ENCODE peak calls at places on chromosomes 11 and 22, in six cellular contexts. One of them, this sample, is unnamed.

GRCh38 chr11:40271361-40271760 is 1188.1 kb downstream of the LRRC4C start:
- DNase-seq in PC-9: no peak
- DNase-seq in heart left ventricle: no peak
- DNase-seq in colonic mucosa: no peak
- DNase-seq in neural crest cell: no peak
- DNase-seq in RWPE1: no peak
- DNase-seq in this sample: no peak

GRCh38 chr11:100682247-100682969 is 4.7 kb upstream of the ARHGAP42 start:
- DNase-seq in colonic mucosa: no peak
- DNase-seq in neural crest cell: no peak
- DNase-seq in RWPE1: peak; percentile 18
- DNase-seq in PC-9: no peak
- DNase-seq in heart left ventricle: no peak
- DNase-seq in this sample: no peak

GRCh38 chr22:36356708-36357694 is 30.8 kb downstream of the MYH9 start:
- DNase-seq in PC-9: no peak
- DNase-seq in colonic mucosa: no peak
- DNase-seq in neural crest cell: no peak
- DNase-seq in heart left ventricle: no peak
- DNase-seq in RWPE1: no peak
- DNase-seq in this sample: no peak

GRCh38 chr11:118415739-118416068 is 14.3 kb downstream of the ATP5MG start:
- DNase-seq in colonic mucosa: peak; percentile 53
- DNase-seq in heart left ventricle: peak; percentile 39
- DNase-seq in neural crest cell: no peak
- DNase-seq in PC-9: peak; percentile 97
- DNase-seq in RWPE1: peak; percentile 69
- DNase-seq in this sample: no peak

GRCh38 chr22:44567846-44568493 is 69.9 kb upstream of the RTL6 start:
- DNase-seq in heart left ventricle: no peak
- DNase-seq in colonic mucosa: peak; percentile 42
- DNase-seq in RWPE1: no peak
- DNase-seq in PC-9: no peak
- DNase-seq in neural crest cell: no peak
- DNase-seq in this sample: no peak

GRCh38 chr11:98536023-98536422 is 484.7 kb upstream of the CNTN5 start:
- DNase-seq in heart left ventricle: no peak
- DNase-seq in PC-9: no peak
- DNase-seq in neural crest cell: no peak
- DNase-seq in colonic mucosa: no peak
- DNase-seq in RWPE1: no peak
- DNase-seq in this sample: no peak

GRCh38 chr11:2728663-2729332 is 29.0 kb upstream of the KCNQ1OT1 start:
- DNase-seq in neural crest cell: peak; percentile 40
- DNase-seq in RWPE1: no peak
- DNase-seq in colonic mucosa: no peak
- DNase-seq in PC-9: no peak
- DNase-seq in heart left ventricle: no peak
- DNase-seq in this sample: no peak

GRCh38 chr11:79538775-79539174 is 97.9 kb upstream of the TENM4 start:
- DNase-seq in heart left ventricle: no peak
- DNase-seq in colonic mucosa: no peak
- DNase-seq in RWPE1: peak; percentile 19
- DNase-seq in neural crest cell: no peak
- DNase-seq in PC-9: no peak
- DNase-seq in this sample: no peak

GRCh38 chr22:25207553-25208157 is 8.0 kb downstream of the CRYBB3 start:
- DNase-seq in colonic mucosa: no peak
- DNase-seq in heart left ventricle: no peak
- DNase-seq in PC-9: no peak
- DNase-seq in neural crest cell: no peak
- DNase-seq in RWPE1: no peak
- DNase-seq in this sample: no peak

GRCh38 chr11:43664295-43664694 is 16.2 kb upstream of the HSD17B12 start:
- DNase-seq in colonic mucosa: no peak
- DNase-seq in neural crest cell: no peak
- DNase-seq in PC-9: no peak
- DNase-seq in heart left ventricle: no peak
- DNase-seq in RWPE1: no peak
- DNase-seq in this sample: no peak

GRCh38 chr11:120500414-120500936 is 11.1 kb upstream of the GRIK4 start:
- DNase-seq in PC-9: no peak
- DNase-seq in heart left ventricle: no peak
- DNase-seq in colonic mucosa: no peak
- DNase-seq in neural crest cell: no peak
- DNase-seq in RWPE1: peak; percentile 8
- DNase-seq in this sample: no peak

GRCh38 chr22:43128928-43129424 is 14.2 kb downstream of the MCAT start:
- DNase-seq in PC-9: peak; percentile 69
- DNase-seq in colonic mucosa: peak; percentile 86
- DNase-seq in heart left ventricle: no peak
- DNase-seq in neural crest cell: no peak
- DNase-seq in RWPE1: no peak
- DNase-seq in this sample: no peak

GRCh38 chr22:17097701-17098100 is 12.9 kb downstream of the IL17RA start:
- DNase-seq in colonic mucosa: no peak
- DNase-seq in RWPE1: no peak
- DNase-seq in PC-9: no peak
- DNase-seq in heart left ventricle: no peak
- DNase-seq in neural crest cell: no peak
- DNase-seq in this sample: no peak

GRCh38 chr11:34132261-34132965 is 27.0 kb downstream of the NAT10 start:
- DNase-seq in heart left ventricle: no peak
- DNase-seq in RWPE1: no peak
- DNase-seq in colonic mucosa: no peak
- DNase-seq in neural crest cell: no peak
- DNase-seq in PC-9: no peak
- DNase-seq in this sample: no peak

DNA sequence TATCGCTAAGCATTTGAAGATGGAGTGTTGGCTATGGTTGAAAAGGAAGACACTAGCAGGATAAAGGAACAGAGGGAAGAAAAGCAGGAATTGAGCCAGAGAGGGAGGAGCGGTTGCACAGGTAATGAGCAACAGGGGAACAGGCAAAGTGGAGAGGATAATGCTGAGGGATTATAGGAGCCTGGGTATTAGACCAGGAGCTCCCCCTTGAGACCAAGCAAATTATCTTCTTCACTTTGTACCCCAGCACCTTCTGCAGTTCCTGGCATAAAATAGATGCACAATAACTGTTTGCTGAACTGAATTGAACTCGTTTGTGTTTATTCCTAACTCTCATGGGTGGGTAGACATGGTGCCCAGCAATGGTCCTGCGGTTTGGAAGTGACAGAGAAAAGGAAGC is 54.6 kb upstream of the OR5P2 start:
- DNase-seq in colonic mucosa: no peak
- DNase-seq in heart left ventricle: no peak
- DNase-seq in neural crest cell: no peak
- DNase-seq in RWPE1: no peak
- DNase-seq in PC-9: no peak
- DNase-seq in this sample: no peak
- TF ChIP-seq CTCF in colonic mucosa: no peak
- TF ChIP-seq CTCF in heart left ventricle: no peak
- TF ChIP-seq CTCF in neural crest cell: no peak
- TF ChIP-seq CTCF in RWPE1: no peak
- TF ChIP-seq CTCF in PC-9: no peak
- TF ChIP-seq CTCF in this sample: no peak

DNA sequence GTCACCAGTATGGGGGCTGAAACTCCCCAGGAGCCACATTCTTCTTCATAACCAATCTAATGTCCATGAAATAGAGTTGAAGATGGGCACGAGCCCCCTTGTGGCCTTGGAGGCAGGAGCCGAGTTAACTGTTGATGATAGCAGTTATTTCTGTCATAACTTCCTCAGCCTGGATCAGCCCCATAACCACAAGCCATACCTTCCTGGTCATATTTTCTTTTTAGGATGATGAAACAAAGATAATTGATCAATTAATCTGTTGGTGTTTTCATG is 65.0 kb upstream of the TTC12 start:
- DNase-seq in RWPE1: no peak
- DNase-seq in neural crest cell: no peak
- DNase-seq in PC-9: no peak
- DNase-seq in colonic mucosa: no peak
- DNase-seq in heart left ventricle: no peak
- DNase-seq in this sample: no peak
- TF ChIP-seq CTCF in RWPE1: no peak
- TF ChIP-seq CTCF in neural crest cell: peak; percentile 36
- TF ChIP-seq CTCF in PC-9: peak; percentile 30
- TF ChIP-seq CTCF in colonic mucosa: no peak
- TF ChIP-seq CTCF in heart left ventricle: no peak
- TF ChIP-seq CTCF in this sample: peak; percentile 49

GRCh38 chr11:69704508-69705245 is 855 bp upstream of the FGF19 start:
- DNase-seq in PC-9: no peak
- DNase-seq in neural crest cell: peak; percentile 62
- DNase-seq in heart left ventricle: no peak
- DNase-seq in RWPE1: no peak
- DNase-seq in colonic mucosa: no peak
- DNase-seq in this sample: no peak
- TF ChIP-seq CTCF in PC-9: peak; percentile 82
- TF ChIP-seq CTCF in neural crest cell: peak; percentile 67
- TF ChIP-seq CTCF in heart left ventricle: peak; percentile 21
- TF ChIP-seq CTCF in RWPE1: peak; percentile 65
- TF ChIP-seq CTCF in colonic mucosa: peak; percentile 35
- TF ChIP-seq CTCF in this sample: peak; percentile 87

GRCh38 chr11:1051356-1052132 is 15.0 kb upstream of the MUC6 start:
- DNase-seq in neural crest cell: no peak
- DNase-seq in RWPE1: no peak
- DNase-seq in heart left ventricle: peak; percentile 19
- DNase-seq in PC-9: no peak
- DNase-seq in colonic mucosa: peak; percentile 39
- DNase-seq in this sample: no peak
- TF ChIP-seq CTCF in neural crest cell: peak; percentile 33
- TF ChIP-seq CTCF in RWPE1: peak; percentile 42
- TF ChIP-seq CTCF in heart left ventricle: no peak
- TF ChIP-seq CTCF in PC-9: no peak
- TF ChIP-seq CTCF in colonic mucosa: no peak
- TF ChIP-seq CTCF in this sample: peak; percentile 31

DNA sequence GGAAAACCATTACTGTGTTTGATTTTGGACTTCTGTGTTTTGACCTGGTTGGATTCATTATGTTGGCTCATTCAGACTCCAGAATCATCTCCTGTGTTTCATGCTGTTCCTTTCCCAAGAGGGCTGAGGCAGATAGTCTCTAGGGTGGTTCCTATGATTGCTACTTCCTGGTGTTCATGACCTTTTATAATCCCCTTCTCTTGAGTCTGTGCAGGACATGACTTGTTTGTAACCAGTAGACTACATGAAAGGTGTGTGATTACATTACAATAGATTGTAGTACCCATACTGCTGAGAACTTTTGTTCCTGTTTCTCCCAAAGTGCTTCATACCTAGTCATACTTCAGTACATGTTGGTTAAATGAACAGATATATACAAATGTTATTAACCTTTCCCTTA is 700.6 kb downstream of the METTL15 start:
- DNase-seq in PC-9: no peak
- DNase-seq in colonic mucosa: no peak
- DNase-seq in heart left ventricle: no peak
- DNase-seq in RWPE1: peak; percentile 40
- DNase-seq in neural crest cell: no peak
- DNase-seq in this sample: no peak
- TF ChIP-seq CTCF in PC-9: no peak
- TF ChIP-seq CTCF in colonic mucosa: no peak
- TF ChIP-seq CTCF in heart left ventricle: no peak
- TF ChIP-seq CTCF in RWPE1: no peak
- TF ChIP-seq CTCF in neural crest cell: no peak
- TF ChIP-seq CTCF in this sample: no peak

GRCh38 chr22:20779813-20780148 is 5.9 kb downstream of the SERPIND1 start:
- DNase-seq in RWPE1: no peak
- DNase-seq in colonic mucosa: no peak
- DNase-seq in heart left ventricle: no peak
- DNase-seq in neural crest cell: no peak
- DNase-seq in PC-9: peak; percentile 84
- DNase-seq in this sample: no peak

GRCh38 chr22:20776624-20777405 is 2.9 kb downstream of the SERPIND1 start:
- DNase-seq in neural crest cell: no peak
- DNase-seq in colonic mucosa: no peak
- DNase-seq in heart left ventricle: no peak
- DNase-seq in RWPE1: no peak
- DNase-seq in PC-9: no peak
- DNase-seq in this sample: no peak

GRCh38 chr22:20775342-20775895 is 1.5 kb downstream of the SERPIND1 start:
- DNase-seq in PC-9: no peak
- DNase-seq in heart left ventricle: no peak
- DNase-seq in colonic mucosa: no peak
- DNase-seq in neural crest cell: no peak
- DNase-seq in RWPE1: no peak
- DNase-seq in this sample: no peak

GRCh38 chr22:20779014-20779812 is 5.3 kb downstream of the SERPIND1 start:
- DNase-seq in PC-9: no peak
- DNase-seq in RWPE1: no peak
- DNase-seq in colonic mucosa: no peak
- DNase-seq in heart left ventricle: no peak
- DNase-seq in neural crest cell: no peak
- DNase-seq in this sample: no peak

GRCh38 chr22:20777420-20778177 is 3.7 kb downstream of the SERPIND1 start:
- DNase-seq in colonic mucosa: peak; percentile 43
- DNase-seq in RWPE1: peak; percentile 64
- DNase-seq in heart left ventricle: no peak
- DNase-seq in PC-9: peak; percentile 98
- DNase-seq in neural crest cell: no peak
- DNase-seq in this sample: no peak
- TF ChIP-seq CTCF in colonic mucosa: no peak
- TF ChIP-seq CTCF in RWPE1: no peak
- TF ChIP-seq CTCF in heart left ventricle: no peak
- TF ChIP-seq CTCF in PC-9: no peak
- TF ChIP-seq CTCF in neural crest cell: no peak
- TF ChIP-seq CTCF in this sample: no peak

GRCh38 chr22:20456064-20456721 is 18.6 kb upstream of the SCARF2 start:
- DNase-seq in PC-9: peak; percentile 41
- DNase-seq in heart left ventricle: peak; percentile 80
- DNase-seq in RWPE1: peak; percentile 56
- DNase-seq in neural crest cell: peak; percentile 72
- DNase-seq in colonic mucosa: peak; percentile 62
- DNase-seq in this sample: peak; percentile 87

GRCh38 chr22:20451920-20452319 is 14.3 kb upstream of the SCARF2 start:
- DNase-seq in PC-9: no peak
- DNase-seq in colonic mucosa: no peak
- DNase-seq in heart left ventricle: no peak
- DNase-seq in neural crest cell: no peak
- DNase-seq in RWPE1: no peak
- DNase-seq in this sample: no peak

GRCh38 chr22:20455709-20456063 is 18.1 kb upstream of the SCARF2 start:
- DNase-seq in PC-9: no peak
- DNase-seq in neural crest cell: no peak
- DNase-seq in heart left ventricle: no peak
- DNase-seq in colonic mucosa: no peak
- DNase-seq in RWPE1: no peak
- DNase-seq in this sample: no peak

GRCh38 chr22:20450551-20450906 is 12.9 kb upstream of the SCARF2 start:
- DNase-seq in neural crest cell: no peak
- DNase-seq in heart left ventricle: no peak
- DNase-seq in RWPE1: no peak
- DNase-seq in colonic mucosa: no peak
- DNase-seq in PC-9: no peak
- DNase-seq in this sample: no peak

DNA sequence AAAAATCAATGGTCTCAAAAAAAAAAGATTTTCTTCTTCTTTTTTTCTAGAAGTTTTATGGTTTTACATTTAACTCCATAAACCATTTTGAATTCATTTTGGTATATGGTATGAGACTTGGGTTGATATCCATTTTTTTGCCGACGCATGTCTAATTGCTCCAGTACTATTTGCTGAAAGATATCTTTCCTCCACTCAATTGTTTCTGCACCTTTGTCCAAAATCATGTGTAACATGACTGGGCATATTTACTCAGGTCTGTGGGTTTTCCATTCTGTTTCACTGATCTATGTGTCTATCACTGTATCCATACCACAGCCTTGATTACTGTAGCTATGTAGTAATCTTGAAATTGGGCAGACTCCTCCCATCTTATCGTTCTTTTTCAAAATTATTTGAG is 15.6 kb upstream of the SCARF2 start:
- DNase-seq in heart left ventricle: no peak
- DNase-seq in colonic mucosa: no peak
- DNase-seq in PC-9: no peak
- DNase-seq in RWPE1: no peak
- DNase-seq in neural crest cell: no peak
- DNase-seq in this sample: no peak
- TF ChIP-seq CTCF in heart left ventricle: no peak
- TF ChIP-seq CTCF in colonic mucosa: no peak
- TF ChIP-seq CTCF in PC-9: no peak
- TF ChIP-seq CTCF in RWPE1: no peak
- TF ChIP-seq CTCF in neural crest cell: no peak
- TF ChIP-seq CTCF in this sample: no peak

This sample was measured in chondrocyte.